ENCODE peak calls at places on chromosomes 16 and 17, in nine cellular contexts. M is left ventricle myocardium superior; H is left lung; I is effector memory CD4-positive, alpha-beta T cell; L is activated T-helper 1 cell treated with anti-CD3 and anti-CD28 coated beads, Interleukin-12 subunit alpha, Interleukin-12 subunit beta, Interleukin-2, Interleukin-4 antibody, amounts not matched to agents 30 ng/mL and 10 ng/mL and 1 ng/mL, durations not matched to agents 14 hours and 24 hours and 36 hours; T is memory B cell; Q is brain microvascular endothelial cell; S is cardiac fibroblast; O is NCI-H1436. F is an unnamed sample.

GRCh38 chr16:50657251-50657650 is 23.9 kb downstream of the SNX20 start:
- DNase-seq in M (no peak), L (no peak), O (no peak), S (no peak), H (no peak), Q (no peak), I (no peak), T (no peak), F (no peak)

GRCh38 chr17:83103200-83103937 is 24.0 kb downstream of the METRNL start:
- DNase-seq in T (no peak), M (no peak), I (no peak), S (no peak), H (peak), L (no peak), O (peak), Q (peak), F (no peak)

GRCh38 chr17:67818110-67819002 is 6.9 kb upstream of the BPTF start:
- DNase-seq in S (no peak), T (no peak), Q (no peak), L (no peak), M (no peak), I (no peak), H (no peak), O (no peak), F (no peak)

GRCh38 chr16:35391328-35391727 is 1931.9 kb downstream of the TP53TG3F start:
- DNase-seq in S (peak), T (no peak), O (peak), M (peak), L (no peak), H (no peak), Q (peak), I (no peak), F (no peak)

GRCh38 chr16:55571191-55571897 is 4.9 kb downstream of the CAPNS2 start:
- DNase-seq in S (no peak), O (no peak), L (no peak), Q (no peak), T (no peak), I (no peak), M (no peak), H (no peak), F (no peak)

GRCh38 chr17:83189013-83189672 is 109.7 kb downstream of the METRNL start:
- DNase-seq in L (no peak), S (no peak), Q (no peak), M (peak), H (peak), O (no peak), T (no peak), I (no peak), F (no peak)

GRCh38 chr17:62724398-62725146 is 83.5 kb downstream of the MARCHF10 start:
- DNase-seq in T (peak), I (peak), H (no peak), M (no peak), S (no peak), O (no peak), Q (no peak), L (peak), F (no peak)

GRCh38 chr17:4901648-4902344 is 1.1 kb downstream of the CHRNE start:
- DNase-seq in S (no peak), T (peak), H (peak), M (peak), O (no peak), Q (peak), I (no peak), L (no peak), F (no peak)

GRCh38 chr17:16352303-16352837 is 899 bp downstream of the CENPV start:
- DNase-seq in S (peak), M (peak), O (peak), L (peak), T (no peak), H (no peak), I (no peak), Q (peak), F (no peak)

GRCh38 chr16:26129997-26130396 is 438.2 kb downstream of the HS3ST4 start:
- DNase-seq in M (no peak), Q (no peak), L (no peak), H (no peak), O (no peak), I (no peak), T (no peak), S (no peak), F (no peak)

GRCh38 chr17:59513934-59514841 is 51.2 kb upstream of the DHX40 start:
- DNase-seq in I (no peak), H (peak), Q (peak), S (peak), T (no peak), L (no peak), O (peak), M (peak), F (peak)

GRCh38 chr16:49697631-49698030 is 158.3 kb downstream of the ZNF423 start:
- DNase-seq in Q (no peak), M (no peak), L (no peak), I (no peak), H (no peak), O (no peak), S (no peak), T (no peak), F (no peak)

GRCh38 chr16:79658301-79659001 is 57.9 kb upstream of the MAF start:
- DNase-seq in T (no peak), Q (peak), L (no peak), I (no peak), M (no peak), O (peak), H (peak), S (peak), F (peak)

GRCh38 chr16:66254106-66254505 is 112.4 kb upstream of the CDH5 start:
- DNase-seq in H (no peak), Q (no peak), L (no peak), M (no peak), S (no peak), O (no peak), I (no peak), T (no peak), F (no peak)

GRCh38 chr16:22123146-22123545 is 30.8 kb downstream of the VWA3A start:
- DNase-seq in H (no peak), I (no peak), T (no peak), M (no peak), L (no peak), S (peak), Q (no peak), O (no peak), F (no peak)

GRCh38 chr17:44360144-44360533 is 3.5 kb downstream of the FAM171A2 start:
- DNase-seq in O (no peak), Q (no peak), S (no peak), I (no peak), T (no peak), M (no peak), L (no peak), H (no peak), F (no peak)

GRCh38 chr17:6041261-6041660 is 28.9 kb upstream of the WSCD1 start:
- DNase-seq in O (no peak), I (no peak), Q (no peak), M (no peak), T (no peak), S (no peak), L (no peak), H (no peak), F (no peak)

GRCh38 chr16:27818231-27818630 is 245.3 kb downstream of the GSG1L start:
- DNase-seq in T (no peak), I (no peak), H (peak), S (no peak), O (no peak), M (no peak), Q (no peak), L (no peak), F (no peak)

GRCh38 chr16:47716571-47716970 is 255.4 kb downstream of the PHKB start:
- DNase-seq in O (no peak), T (no peak), L (no peak), M (no peak), H (no peak), S (no peak), I (no peak), Q (no peak), F (no peak)

GRCh38 chr16:82044585-82044911 is 9.5 kb downstream of the HSD17B2 start:
- DNase-seq in Q (no peak), T (no peak), L (no peak), M (no peak), H (no peak), O (no peak), I (no peak), S (no peak), F (no peak)

GRCh38 chr16:83933885-83934683 is 19.0 kb upstream of the OSGIN1 start:
- DNase-seq in H (no peak), L (no peak), I (no peak), M (no peak), O (no peak), Q (peak), S (peak), T (no peak), F (no peak)

GRCh38 chr17:45248132-45248936 is 13.6 kb downstream of the SPATA32 start:
- DNase-seq in T (peak), M (peak), I (peak), H (peak), L (peak), Q (no peak), S (no peak), O (peak), F (no peak)

GRCh38 chr17:63295288-63295687 is 150.8 kb downstream of the CYB561 start:
- DNase-seq in I (no peak), M (no peak), T (no peak), S (no peak), H (no peak), O (no peak), L (no peak), Q (peak), F (no peak)

GRCh38 chr16:85690469-85691064 is 1.8 kb upstream of the GINS2 start:
- DNase-seq in L (no peak), H (no peak), I (no peak), S (no peak), Q (no peak), O (peak), M (no peak), T (no peak), F (no peak)

GRCh38 chr17:29959658-29960337 is 18.4 kb downstream of the EFCAB5 start:
- DNase-seq in O (no peak), H (no peak), M (no peak), Q (no peak), S (peak), I (no peak), T (no peak), L (no peak), F (no peak)

GRCh38 chr17:81397314-81398169 is 2.3 kb downstream of the BAHCC1 start:
- DNase-seq in I (no peak), Q (no peak), L (no peak), S (peak), M (peak), O (peak), T (no peak), H (no peak), F (no peak)

GRCh38 chr17:40122466-40122943 is 734 bp downstream of the MSL1 start:
- DNase-seq in T (peak), I (no peak), O (no peak), H (no peak), Q (no peak), M (peak), S (peak), L (no peak), F (no peak)

GRCh38 chr17:5607946-5608345 is 23.6 kb upstream of the NLRP1 start:
- DNase-seq in Q (no peak), H (no peak), S (no peak), M (no peak), T (no peak), L (no peak), O (no peak), I (no peak), F (no peak)

GRCh38 chr16:27951752-27952151 is 111.8 kb downstream of the GSG1L start:
- DNase-seq in H (no peak), T (no peak), M (no peak), L (no peak), S (peak), O (no peak), I (no peak), Q (peak), F (no peak)

GRCh38 chr16:89936981-89937380 is 11.6 kb upstream of the DEF8 start:
- DNase-seq in M (no peak), S (no peak), O (no peak), I (no peak), H (no peak), Q (no peak), T (no peak), L (no peak), F (no peak)

GRCh38 chr16:85716016-85716679 is 27.4 kb upstream of the GINS2 start:
- DNase-seq in S (no peak), T (no peak), M (no peak), O (no peak), L (no peak), I (no peak), Q (no peak), H (no peak), F (no peak)

GRCh38 chr17:40025991-40026815 is 11.0 kb downstream of the CSF3 start:
- DNase-seq in Q (peak), O (no peak), S (peak), T (no peak), L (no peak), H (no peak), M (peak), I (no peak), F (peak)

GRCh38 chr17:12996357-12996756 is 21.5 kb downstream of the ELAC2 start:
- DNase-seq in L (no peak), T (no peak), O (no peak), M (no peak), H (no peak), I (no peak), S (no peak), Q (no peak), F (no peak)

GRCh38 chr17:75512946-75513666 is 2.2 kb downstream of the CASKIN2 start:
- DNase-seq in Q (peak), L (no peak), S (peak), H (no peak), O (no peak), M (no peak), I (no peak), T (no peak), F (no peak)